ENCODE peak calls at places on chromosomes 7 and 10, in eight cellular contexts. N, F, I, Z, J, A, Y and Q are unnamed samples.

GRCh38 chr7:28068811-28069216 is 111.8 kb downstream of the JAZF1 start:
- DNase-seq in N (no peak), F (no peak), I (no peak), Z (no peak), J (peak), A (peak), Y (no peak), Q (no peak)

GRCh38 chr10:48251152-48251524 is 23.4 kb downstream of the FRMPD2 start:
- DNase-seq in N (no peak), F (no peak), I (no peak), Z (no peak), J (peak), A (no peak), Y (no peak), Q (no peak)

GRCh38 chr7:151366141-151366871 is 24.7 kb downstream of the NUB1 start:
- DNase-seq in N (no peak), F (no peak), I (no peak), Z (no peak), J (peak), A (no peak), Y (no peak), Q (no peak)

GRCh38 chr7:40536406-40536805 is 401.6 kb downstream of the SUGCT start:
- DNase-seq in N (no peak), F (no peak), I (no peak), Z (no peak), J (no peak), A (no peak), Y (no peak), Q (no peak)

GRCh38 chr10:88157981-88158465 is 294.6 kb downstream of the PTEN start:
- DNase-seq in N (no peak), F (peak), I (no peak), Z (no peak), J (peak), A (no peak), Y (no peak), Q (no peak)

GRCh38 chr7:93711926-93712325 is 137.4 kb upstream of the CALCR start:
- DNase-seq in N (no peak), F (no peak), I (no peak), Z (no peak), J (no peak), A (no peak), Y (no peak), Q (no peak)

GRCh38 chr10:91034042-91034441 is 113.2 kb upstream of the ANKRD1 start:
- DNase-seq in N (no peak), F (no peak), I (no peak), Z (no peak), J (no peak), A (no peak), Y (peak), Q (no peak)

GRCh38 chr10:132793871-132794849 is 8.2 kb upstream of the NKX6-2 start:
- DNase-seq in N (no peak), F (peak), I (no peak), Z (no peak), J (no peak), A (peak), Y (no peak), Q (no peak)

GRCh38 chr10:45160266-45160665 is 155.1 kb downstream of the OR13A1 start:
- DNase-seq in N (no peak), F (peak), I (no peak), Z (no peak), J (peak), A (no peak), Y (no peak), Q (no peak)

GRCh38 chr10:94361161-94361794 is 1.5 kb downstream of the NOC3L start:
- DNase-seq in N (no peak), F (peak), I (no peak), Z (no peak), J (peak), A (no peak), Y (peak), Q (no peak)

GRCh38 chr10:118057351-118057750 is 10.6 kb upstream of the RAB11FIP2 start:
- DNase-seq in N (no peak), F (no peak), I (no peak), Z (no peak), J (no peak), A (no peak), Y (no peak), Q (no peak)

GRCh38 chr7:4776160-4776623 is 769 bp downstream of the AP5Z1 start:
- DNase-seq in N (no peak), F (no peak), I (no peak), Z (no peak), J (no peak), A (no peak), Y (no peak), Q (no peak)

GRCh38 chr10:102613761-102614160 is 30.5 kb upstream of the TRIM8 start:
- DNase-seq in N (no peak), F (no peak), I (no peak), Z (no peak), J (no peak), A (no peak), Y (no peak), Q (peak)

GRCh38 chr10:11869211-11869610 is 46.1 kb downstream of the PROSER2 start:
- DNase-seq in N (no peak), F (no peak), I (no peak), Z (no peak), J (no peak), A (no peak), Y (no peak), Q (no peak)

GRCh38 chr10:103849212-103849877 is 6.0 kb downstream of the SH3PXD2A start:
- DNase-seq in N (no peak), F (no peak), I (no peak), Z (no peak), J (no peak), A (no peak), Y (no peak), Q (no peak)

GRCh38 chr10:127939786-127940330 is 33.0 kb downstream of the PTPRE start:
- DNase-seq in N (no peak), F (no peak), I (no peak), Z (no peak), J (no peak), A (no peak), Y (no peak), Q (no peak)

GRCh38 chr10:34256216-34256615 is 558.9 kb downstream of the PARD3 start:
- DNase-seq in N (no peak), F (no peak), I (no peak), Z (no peak), J (no peak), A (no peak), Y (no peak), Q (no peak)

GRCh38 chr7:36650313-36650712 is 74.0 kb downstream of the AOAH start:
- DNase-seq in N (no peak), F (no peak), I (no peak), Z (no peak), J (no peak), A (no peak), Y (no peak), Q (no peak)

GRCh38 chr10:79019961-79020491 is 48.7 kb upstream of the ZMIZ1 start:
- DNase-seq in N (peak), F (no peak), I (no peak), Z (no peak), J (peak), A (no peak), Y (no peak), Q (no peak)